ENCODE peak calls at places on chromosomes 4 and X, in eight cellular contexts. S, H, A, T, U, Y, J and L are unnamed samples.
A peak's percentile ranks its signal among the peaks of the same experiment; 100 is the strongest.

GRCh38 chrX:65707153-65707552 is 39.7 kb downstream of the MSN start:
- DNase-seq in H (no peak), Y (no peak), A (no peak), T (no peak), U (no peak), S (no peak), J (no peak), L (no peak)

GRCh38 chr4:4195354-4195753 is 31.4 kb downstream of the OTOP1 start:
- DNase-seq in S (no peak), T (no peak), H (no peak), J (no peak), Y (no peak), U (no peak), A (no peak), L (no peak)

GRCh38 chr4:115648786-115649185 is 535.4 kb upstream of the NDST4 start:
- DNase-seq in Y (no peak), T (no peak), S (no peak), A (no peak), J (no peak), U (no peak), H (no peak), L (no peak)

GRCh38 chr4:8115916-8116315 is 42.7 kb downstream of the ABLIM2 start:
- DNase-seq in J (no peak), U (no peak), S (peak; percentile 56), Y (no peak), H (no peak), T (no peak), A (no peak), L (no peak)

GRCh38 chr4:74632634-74633033 is 161.7 kb downstream of the BTC start:
- DNase-seq in H (peak; percentile 12), U (no peak), J (no peak), S (no peak), A (peak; percentile 98), Y (peak; percentile 99), T (no peak), L (peak; percentile 97)

GRCh38 chr4:78293348-78293747 is 236.2 kb downstream of the FRAS1 start:
- DNase-seq in U (no peak), J (no peak), A (peak; percentile 39), S (no peak), T (no peak), H (peak; percentile 53), Y (peak; percentile 18), L (peak; percentile 66)

GRCh38 chrX:39377171-39377570 is 575.9 kb downstream of the MID1IP1 start:
- DNase-seq in H (no peak), Y (no peak), U (no peak), S (no peak), T (no peak), A (no peak), J (peak; percentile 16), L (no peak)

GRCh38 chr4:55278316-55278715 is 67.7 kb upstream of the SRD5A3 start:
- DNase-seq in U (no peak), Y (no peak), H (no peak), T (no peak), A (no peak), S (no peak), J (no peak), L (no peak)

GRCh38 chrX:103503853-103504207 is 15.5 kb downstream of the RAB40A start:
- DNase-seq in A (no peak), J (peak; percentile 38), U (no peak), H (no peak), Y (no peak), S (no peak), T (no peak), L (no peak)

GRCh38 chrX:39813631-39814246 is 284.0 kb downstream of the BCOR start:
- DNase-seq in H (no peak), A (peak; percentile 20), U (peak; percentile 72), S (peak; percentile 90), Y (peak; percentile 78), T (no peak), J (peak; percentile 71), L (peak; percentile 79)

GRCh38 chr4:127968565-127968964 is 3.4 kb downstream of the ABHD18 start:
- DNase-seq in U (no peak), A (no peak), H (no peak), S (no peak), J (no peak), T (no peak), Y (no peak), L (no peak)

GRCh38 chrX:55818673-55819375 is 101.3 kb downstream of the RRAGB start:
- DNase-seq in J (no peak), A (no peak), U (no peak), T (no peak), H (no peak), Y (no peak), S (no peak), L (no peak)

GRCh38 chrX:69136546-69137331 is 28.5 kb downstream of the PJA1 start:
- DNase-seq in J (no peak), S (peak; percentile 68), A (no peak), H (no peak), T (no peak), Y (no peak), U (no peak), L (peak; percentile 5)

GRCh38 chrX:143472334-143472938 is 44.8 kb downstream of the SPANXN3 start:
- DNase-seq in T (no peak), Y (no peak), A (no peak), U (no peak), J (no peak), S (no peak), H (no peak), L (no peak)

GRCh38 chr4:81512945-81513584 is 41.4 kb upstream of the RASGEF1B start:
- DNase-seq in T (no peak), U (no peak), S (no peak), Y (no peak), A (no peak), J (no peak), H (no peak), L (no peak)
- H3K4me3 ChIP-seq in T (no peak overlapping the region), U (no peak overlapping the region), S (no peak overlapping the region), Y (no peak overlapping the region), A (no peak overlapping the region), J (no peak overlapping the region), H (no peak overlapping the region), L (no peak overlapping the region)

DNA sequence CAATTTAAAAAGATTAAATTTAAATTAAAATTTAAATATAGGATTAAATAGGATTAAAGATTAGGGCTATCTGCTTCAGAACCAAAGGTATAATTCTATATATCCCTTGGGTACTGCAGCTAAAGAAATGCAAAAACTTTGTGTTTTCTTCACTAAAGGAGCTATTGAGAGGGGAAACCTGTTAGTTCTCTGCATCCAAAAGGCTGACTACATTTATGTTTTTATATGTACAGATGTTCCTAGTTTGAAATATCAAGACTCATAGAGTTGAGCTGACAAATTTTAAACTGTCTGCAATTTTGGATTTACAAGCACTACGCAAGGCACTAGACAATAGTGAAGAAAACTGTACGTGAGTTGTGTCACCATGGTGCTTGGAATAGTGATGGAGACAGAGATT is 95.2 kb downstream of the CEP44 start:
- DNase-seq in U (no peak), A (no peak), S (no peak), J (no peak), T (no peak), Y (no peak), H (no peak), L (no peak)
- TF ChIP-seq CTCF in U (no peak), A (no peak), S (no peak), J (no peak), T (no peak), Y (no peak), H (no peak), L (no peak)

GRCh38 chr4:16297003-16297402 is 70.7 kb upstream of the TAPT1 start:
- DNase-seq in A (no peak), S (no peak), U (no peak), J (no peak), Y (no peak), H (peak; percentile 7), T (no peak), L (no peak)

GRCh38 chr4:16294455-16294854 is 68.2 kb upstream of the TAPT1 start:
- DNase-seq in T (no peak), U (no peak), J (no peak), Y (peak; percentile 42), S (no peak), A (peak; percentile 29), H (peak; percentile 12), L (no peak)

GRCh38 chr4:16289872-16290554 is 63.7 kb upstream of the TAPT1 start:
- DNase-seq in A (peak; percentile 37), U (no peak), J (peak; percentile 51), H (peak; percentile 12), S (no peak), Y (peak; percentile 65), T (peak; percentile 24), L (peak; percentile 52)

GRCh38 chr4:16290681-16291420 is 64.6 kb upstream of the TAPT1 start:
- DNase-seq in A (no peak), S (no peak), H (no peak), T (no peak), J (no peak), Y (no peak), U (no peak), L (no peak)

GRCh38 chr4:16293205-16293860 is 67.1 kb upstream of the TAPT1 start:
- DNase-seq in H (no peak), S (no peak), Y (no peak), T (no peak), A (no peak), J (no peak), U (no peak), L (no peak)
- H3K4me3 ChIP-seq in H (no peak overlapping the region), S (no peak overlapping the region), Y (no peak overlapping the region), T (no peak overlapping the region), A (no peak overlapping the region), J (no peak overlapping the region), U (no peak overlapping the region), L (no peak overlapping the region)

GRCh38 chr4:121421594-121421993 is 40.8 kb upstream of the QRFPR start:
- DNase-seq in S (no peak), T (peak; percentile 26), U (no peak), A (no peak), J (no peak), H (no peak), Y (peak; percentile 40), L (no peak)
- TF ChIP-seq CTCF in S (no peak), T (peak; percentile 54), U (no peak), A (peak; percentile 22), J (peak; percentile 50), H (no peak), Y (peak; percentile 40), L (peak; percentile 32)

GRCh38 chr4:92305878-92306520 is 2.2 kb downstream of the GRID2 start:
- DNase-seq in Y (no peak), J (peak; percentile 47), T (no peak), A (no peak), U (peak; percentile 65), H (no peak), S (peak; percentile 44), L (no peak)

GRCh38 chr4:92303621-92304027 is at the start of gene GRID2:
- DNase-seq in S (no peak), U (peak; percentile 81), T (no peak), J (peak; percentile 73), Y (peak; percentile 2), H (no peak), A (no peak), L (peak; percentile 28)

GRCh38 chr4:92305148-92305877 is 1.5 kb downstream of the GRID2 start:
- DNase-seq in Y (peak; percentile 37), H (no peak), U (peak; percentile 93), S (peak; percentile 57), T (peak; percentile 59), J (peak; percentile 85), A (peak; percentile 39), L (peak; percentile 73)

GRCh38 chr4:92304636-92305035 is 870 bp downstream of the GRID2 start:
- DNase-seq in H (no peak), T (no peak), A (no peak), S (no peak), U (peak; percentile 41), J (peak; percentile 36), Y (peak; percentile 2), L (peak; percentile 16)

GRCh38 chr4:92304073-92304472 is 307 bp downstream of the GRID2 start:
- DNase-seq in S (peak; percentile 23), H (no peak), U (peak; percentile 42), A (no peak), J (peak; percentile 42), Y (no peak), T (no peak), L (no peak)
- H3K4me3 ChIP-seq in S (peak overlapping the region; percentile 27), H (no peak overlapping the region), U (peak overlapping the region; percentile 74), A (peak overlapping the region; percentile 58), J (peak overlapping the region; percentile 65), Y (no peak overlapping the region), T (peak overlapping the region; percentile 61), L (peak overlapping the region; percentile 36)